ENCODE peak calls at places on chromosome 15, in ten cellular contexts. One of them, this sample, is unnamed.

GRCh38 chr15:98266295-98266694 is 305.8 kb downstream of the ARRDC4 start:
- DNase-seq in iPS DF 19.7: no peak
- DNase-seq in psoas muscle: no peak
- DNase-seq in PC-9: no peak
- DNase-seq in naive B cell: no peak
- DNase-seq in fibroblast of mammary gland: no peak
- DNase-seq in left colon: no peak
- DNase-seq in ovary: no peak
- DNase-seq in stimulated activated CD4-positive, alpha-beta T cell treated with anti-CD3 and anti-CD28 coated beads, Interleukin-4, amount 100 ng/mL, for 1 hour: no peak
- DNase-seq in fibroblast of the aortic adventitia: no peak
- DNase-seq in this sample: no peak

GRCh38 chr15:99506399-99506798 is 59.4 kb upstream of the MEF2A start:
- DNase-seq in iPS DF 19.7: no peak
- DNase-seq in psoas muscle: no peak
- DNase-seq in PC-9: no peak
- DNase-seq in naive B cell: no peak
- DNase-seq in fibroblast of mammary gland: peak
- DNase-seq in left colon: no peak
- DNase-seq in ovary: no peak
- DNase-seq in stimulated activated CD4-positive, alpha-beta T cell treated with anti-CD3 and anti-CD28 coated beads, Interleukin-4, amount 100 ng/mL, for 1 hour: no peak
- DNase-seq in fibroblast of the aortic adventitia: peak
- DNase-seq in this sample: no peak

GRCh38 chr15:40097968-40098476 is 10.7 kb downstream of the BMF start:
- DNase-seq in iPS DF 19.7: no peak
- DNase-seq in psoas muscle: peak
- DNase-seq in PC-9: no peak
- DNase-seq in naive B cell: no peak
- DNase-seq in fibroblast of mammary gland: no peak
- DNase-seq in left colon: peak
- DNase-seq in ovary: no peak
- DNase-seq in stimulated activated CD4-positive, alpha-beta T cell treated with anti-CD3 and anti-CD28 coated beads, Interleukin-4, amount 100 ng/mL, for 1 hour: no peak
- DNase-seq in fibroblast of the aortic adventitia: peak
- DNase-seq in this sample: no peak

GRCh38 chr15:31256385-31257265 is 70.0 kb upstream of the KLF13 start:
- DNase-seq in iPS DF 19.7: no peak
- DNase-seq in psoas muscle: no peak
- DNase-seq in PC-9: no peak
- DNase-seq in naive B cell: no peak
- DNase-seq in fibroblast of mammary gland: no peak
- DNase-seq in left colon: peak
- DNase-seq in ovary: no peak
- DNase-seq in stimulated activated CD4-positive, alpha-beta T cell treated with anti-CD3 and anti-CD28 coated beads, Interleukin-4, amount 100 ng/mL, for 1 hour: no peak
- DNase-seq in fibroblast of the aortic adventitia: no peak
- DNase-seq in this sample: no peak

GRCh38 chr15:88431441-88431840 is 35.7 kb downstream of the MRPL46 start:
- DNase-seq in iPS DF 19.7: no peak
- DNase-seq in psoas muscle: no peak
- DNase-seq in PC-9: no peak
- DNase-seq in naive B cell: no peak
- DNase-seq in fibroblast of mammary gland: no peak
- DNase-seq in left colon: no peak
- DNase-seq in ovary: no peak
- DNase-seq in stimulated activated CD4-positive, alpha-beta T cell treated with anti-CD3 and anti-CD28 coated beads, Interleukin-4, amount 100 ng/mL, for 1 hour: no peak
- DNase-seq in fibroblast of the aortic adventitia: no peak
- DNase-seq in this sample: no peak

GRCh38 chr15:81027200-81027599 is 26.5 kb downstream of the TLNRD1 start:
- DNase-seq in iPS DF 19.7: no peak
- DNase-seq in psoas muscle: no peak
- DNase-seq in PC-9: no peak
- DNase-seq in naive B cell: no peak
- DNase-seq in fibroblast of mammary gland: no peak
- DNase-seq in left colon: no peak
- DNase-seq in ovary: no peak
- DNase-seq in stimulated activated CD4-positive, alpha-beta T cell treated with anti-CD3 and anti-CD28 coated beads, Interleukin-4, amount 100 ng/mL, for 1 hour: no peak
- DNase-seq in fibroblast of the aortic adventitia: no peak
- DNase-seq in this sample: no peak

GRCh38 chr15:58241872-58242271 is 103.7 kb downstream of the AQP9 start:
- DNase-seq in iPS DF 19.7: no peak
- DNase-seq in psoas muscle: no peak
- DNase-seq in PC-9: no peak
- DNase-seq in naive B cell: no peak
- DNase-seq in fibroblast of mammary gland: no peak
- DNase-seq in left colon: no peak
- DNase-seq in ovary: no peak
- DNase-seq in stimulated activated CD4-positive, alpha-beta T cell treated with anti-CD3 and anti-CD28 coated beads, Interleukin-4, amount 100 ng/mL, for 1 hour: no peak
- DNase-seq in fibroblast of the aortic adventitia: no peak
- DNase-seq in this sample: no peak

GRCh38 chr15:70299931-70300858 is 202.5 kb upstream of the TLE3 start:
- DNase-seq in iPS DF 19.7: no peak
- DNase-seq in psoas muscle: no peak
- DNase-seq in PC-9: no peak
- DNase-seq in naive B cell: no peak
- DNase-seq in fibroblast of mammary gland: no peak
- DNase-seq in left colon: peak
- DNase-seq in ovary: no peak
- DNase-seq in stimulated activated CD4-positive, alpha-beta T cell treated with anti-CD3 and anti-CD28 coated beads, Interleukin-4, amount 100 ng/mL, for 1 hour: peak
- DNase-seq in fibroblast of the aortic adventitia: no peak
- DNase-seq in this sample: no peak

GRCh38 chr15:67127925-67128324 is 62.5 kb downstream of the SMAD3 start:
- DNase-seq in iPS DF 19.7: no peak
- DNase-seq in psoas muscle: no peak
- DNase-seq in PC-9: peak
- DNase-seq in naive B cell: no peak
- DNase-seq in fibroblast of mammary gland: peak
- DNase-seq in left colon: no peak
- DNase-seq in ovary: no peak
- DNase-seq in stimulated activated CD4-positive, alpha-beta T cell treated with anti-CD3 and anti-CD28 coated beads, Interleukin-4, amount 100 ng/mL, for 1 hour: no peak
- DNase-seq in fibroblast of the aortic adventitia: peak
- DNase-seq in this sample: no peak

GRCh38 chr15:25056484-25057429 is 102.0 kb downstream of the SNRPN start:
- DNase-seq in iPS DF 19.7: no peak
- DNase-seq in psoas muscle: no peak
- DNase-seq in PC-9: no peak
- DNase-seq in naive B cell: no peak
- DNase-seq in fibroblast of mammary gland: no peak
- DNase-seq in left colon: no peak
- DNase-seq in ovary: no peak
- DNase-seq in stimulated activated CD4-positive, alpha-beta T cell treated with anti-CD3 and anti-CD28 coated beads, Interleukin-4, amount 100 ng/mL, for 1 hour: no peak
- DNase-seq in fibroblast of the aortic adventitia: no peak
- DNase-seq in this sample: no peak

GRCh38 chr15:86647810-86648440 is 568.3 kb downstream of the AGBL1 start:
- DNase-seq in iPS DF 19.7: no peak
- DNase-seq in psoas muscle: no peak
- DNase-seq in PC-9: no peak
- DNase-seq in naive B cell: no peak
- DNase-seq in fibroblast of mammary gland: no peak
- DNase-seq in left colon: no peak
- DNase-seq in ovary: no peak
- DNase-seq in stimulated activated CD4-positive, alpha-beta T cell treated with anti-CD3 and anti-CD28 coated beads, Interleukin-4, amount 100 ng/mL, for 1 hour: no peak
- DNase-seq in fibroblast of the aortic adventitia: no peak
- DNase-seq in this sample: no peak

GRCh38 chr15:80530737-80531365 is 126.7 kb downstream of the ARNT2 start:
- DNase-seq in iPS DF 19.7: no peak
- DNase-seq in psoas muscle: no peak
- DNase-seq in PC-9: no peak
- DNase-seq in naive B cell: no peak
- DNase-seq in fibroblast of mammary gland: peak
- DNase-seq in left colon: no peak
- DNase-seq in ovary: no peak
- DNase-seq in stimulated activated CD4-positive, alpha-beta T cell treated with anti-CD3 and anti-CD28 coated beads, Interleukin-4, amount 100 ng/mL, for 1 hour: no peak
- DNase-seq in fibroblast of the aortic adventitia: peak
- DNase-seq in this sample: no peak

GRCh38 chr15:77499087-77499765 is 78.5 kb downstream of the HMG20A start:
- DNase-seq in iPS DF 19.7: no peak
- DNase-seq in psoas muscle: no peak
- DNase-seq in PC-9: no peak
- DNase-seq in naive B cell: no peak
- DNase-seq in fibroblast of mammary gland: peak
- DNase-seq in left colon: no peak
- DNase-seq in ovary: no peak
- DNase-seq in stimulated activated CD4-positive, alpha-beta T cell treated with anti-CD3 and anti-CD28 coated beads, Interleukin-4, amount 100 ng/mL, for 1 hour: no peak
- DNase-seq in fibroblast of the aortic adventitia: no peak
- DNase-seq in this sample: no peak

GRCh38 chr15:89462198-89462912 is 34.0 kb downstream of the RHCG start:
- DNase-seq in iPS DF 19.7: no peak
- DNase-seq in psoas muscle: no peak
- DNase-seq in PC-9: no peak
- DNase-seq in naive B cell: no peak
- DNase-seq in fibroblast of mammary gland: peak
- DNase-seq in left colon: no peak
- DNase-seq in ovary: no peak
- DNase-seq in stimulated activated CD4-positive, alpha-beta T cell treated with anti-CD3 and anti-CD28 coated beads, Interleukin-4, amount 100 ng/mL, for 1 hour: no peak
- DNase-seq in fibroblast of the aortic adventitia: peak
- DNase-seq in this sample: no peak

GRCh38 chr15:40511093-40511471 is 40.3 kb downstream of the CHST14 start:
- DNase-seq in iPS DF 19.7: no peak
- DNase-seq in psoas muscle: no peak
- DNase-seq in PC-9: no peak
- DNase-seq in naive B cell: peak
- DNase-seq in fibroblast of mammary gland: peak
- DNase-seq in left colon: peak
- DNase-seq in ovary: no peak
- DNase-seq in stimulated activated CD4-positive, alpha-beta T cell treated with anti-CD3 and anti-CD28 coated beads, Interleukin-4, amount 100 ng/mL, for 1 hour: no peak
- DNase-seq in fibroblast of the aortic adventitia: no peak
- DNase-seq in this sample: no peak

GRCh38 chr15:59158701-59159034 is 48.0 kb upstream of the LDHAL6B start:
- DNase-seq in iPS DF 19.7: no peak
- DNase-seq in psoas muscle: no peak
- DNase-seq in PC-9: no peak
- DNase-seq in naive B cell: no peak
- DNase-seq in fibroblast of mammary gland: no peak
- DNase-seq in left colon: no peak
- DNase-seq in ovary: no peak
- DNase-seq in stimulated activated CD4-positive, alpha-beta T cell treated with anti-CD3 and anti-CD28 coated beads, Interleukin-4, amount 100 ng/mL, for 1 hour: no peak
- DNase-seq in fibroblast of the aortic adventitia: no peak
- DNase-seq in this sample: peak